ENCODE peak calls at places on chromosome 21, in four cellular contexts. One of them, this sample, is unnamed.

GRCh38 chr21:34836933-34837505 is 168.2 kb downstream of the CLIC6 start:
- DNase-seq in stimulated activated CD4-positive, alpha-beta T cell treated with anti-CD3 and anti-CD28 coated beads, Interleukin-4, amount 100 ng/mL, for 4 hours: no peak
- DNase-seq in stimulated activated effector memory CD8-positive, alpha-beta T cell treated with anti-CD3 and anti-CD28 coated beads, Interleukin-12 subunit alpha, Interleukin-12 subunit beta, amount 100 ng/mL, for 72 hours: no peak
- DNase-seq in naive thymus-derived CD4-positive, alpha-beta T cell: no peak
- DNase-seq in this sample: no peak

GRCh38 chr21:36973986-36974850 is 7.7 kb upstream of the HLCS start:
- DNase-seq in stimulated activated CD4-positive, alpha-beta T cell treated with anti-CD3 and anti-CD28 coated beads, Interleukin-4, amount 100 ng/mL, for 4 hours: no peak
- DNase-seq in naive thymus-derived CD4-positive, alpha-beta T cell: no peak
- DNase-seq in stimulated activated effector memory CD8-positive, alpha-beta T cell treated with anti-CD3 and anti-CD28 coated beads, Interleukin-12 subunit alpha, Interleukin-12 subunit beta, amount 100 ng/mL, for 72 hours: no peak
- DNase-seq in this sample: no peak

GRCh38 chr21:39610705-39611104 is 2.0 kb upstream of the B3GALT5 start:
- DNase-seq in stimulated activated CD4-positive, alpha-beta T cell treated with anti-CD3 and anti-CD28 coated beads, Interleukin-4, amount 100 ng/mL, for 4 hours: no peak
- DNase-seq in naive thymus-derived CD4-positive, alpha-beta T cell: no peak
- DNase-seq in stimulated activated effector memory CD8-positive, alpha-beta T cell treated with anti-CD3 and anti-CD28 coated beads, Interleukin-12 subunit alpha, Interleukin-12 subunit beta, amount 100 ng/mL, for 72 hours: no peak
- DNase-seq in this sample: no peak

GRCh38 chr21:41715649-41716321 is 51.1 kb downstream of the RIPK4 start:
- DNase-seq in naive thymus-derived CD4-positive, alpha-beta T cell: no peak
- DNase-seq in stimulated activated CD4-positive, alpha-beta T cell treated with anti-CD3 and anti-CD28 coated beads, Interleukin-4, amount 100 ng/mL, for 4 hours: no peak
- DNase-seq in stimulated activated effector memory CD8-positive, alpha-beta T cell treated with anti-CD3 and anti-CD28 coated beads, Interleukin-12 subunit alpha, Interleukin-12 subunit beta, amount 100 ng/mL, for 72 hours: no peak
- DNase-seq in this sample: no peak

GRCh38 chr21:39115659-39116235 is 67.5 kb downstream of the PSMG1 start:
- DNase-seq in stimulated activated CD4-positive, alpha-beta T cell treated with anti-CD3 and anti-CD28 coated beads, Interleukin-4, amount 100 ng/mL, for 4 hours: no peak
- DNase-seq in naive thymus-derived CD4-positive, alpha-beta T cell: no peak
- DNase-seq in stimulated activated effector memory CD8-positive, alpha-beta T cell treated with anti-CD3 and anti-CD28 coated beads, Interleukin-12 subunit alpha, Interleukin-12 subunit beta, amount 100 ng/mL, for 72 hours: no peak
- DNase-seq in this sample: no peak

GRCh38 chr21:15455819-15456462 is 273.8 kb upstream of the USP25 start:
- DNase-seq in stimulated activated CD4-positive, alpha-beta T cell treated with anti-CD3 and anti-CD28 coated beads, Interleukin-4, amount 100 ng/mL, for 4 hours: no peak
- DNase-seq in stimulated activated effector memory CD8-positive, alpha-beta T cell treated with anti-CD3 and anti-CD28 coated beads, Interleukin-12 subunit alpha, Interleukin-12 subunit beta, amount 100 ng/mL, for 72 hours: no peak
- DNase-seq in naive thymus-derived CD4-positive, alpha-beta T cell: no peak
- DNase-seq in this sample: no peak

GRCh38 chr21:38591138-38591537 is 92.9 kb upstream of the ERG start:
- DNase-seq in stimulated activated CD4-positive, alpha-beta T cell treated with anti-CD3 and anti-CD28 coated beads, Interleukin-4, amount 100 ng/mL, for 4 hours: no peak
- DNase-seq in stimulated activated effector memory CD8-positive, alpha-beta T cell treated with anti-CD3 and anti-CD28 coated beads, Interleukin-12 subunit alpha, Interleukin-12 subunit beta, amount 100 ng/mL, for 72 hours: no peak
- DNase-seq in naive thymus-derived CD4-positive, alpha-beta T cell: no peak
- DNase-seq in this sample: no peak

GRCh38 chr21:41616063-41616591 is 108.2 kb upstream of the TMPRSS2 start:
- DNase-seq in stimulated activated CD4-positive, alpha-beta T cell treated with anti-CD3 and anti-CD28 coated beads, Interleukin-4, amount 100 ng/mL, for 4 hours: no peak
- DNase-seq in naive thymus-derived CD4-positive, alpha-beta T cell: no peak
- DNase-seq in stimulated activated effector memory CD8-positive, alpha-beta T cell treated with anti-CD3 and anti-CD28 coated beads, Interleukin-12 subunit alpha, Interleukin-12 subunit beta, amount 100 ng/mL, for 72 hours: no peak
- DNase-seq in this sample: no peak

GRCh38 chr21:42737969-42738590 is 84.7 kb downstream of the PDE9A start:
- DNase-seq in naive thymus-derived CD4-positive, alpha-beta T cell: no peak
- DNase-seq in stimulated activated effector memory CD8-positive, alpha-beta T cell treated with anti-CD3 and anti-CD28 coated beads, Interleukin-12 subunit alpha, Interleukin-12 subunit beta, amount 100 ng/mL, for 72 hours: no peak
- DNase-seq in stimulated activated CD4-positive, alpha-beta T cell treated with anti-CD3 and anti-CD28 coated beads, Interleukin-4, amount 100 ng/mL, for 4 hours: no peak
- DNase-seq in this sample: peak; percentile 45

GRCh38 chr21:45029968-45030636 is 44.3 kb upstream of the ADARB1 start:
- DNase-seq in naive thymus-derived CD4-positive, alpha-beta T cell: no peak
- DNase-seq in stimulated activated CD4-positive, alpha-beta T cell treated with anti-CD3 and anti-CD28 coated beads, Interleukin-4, amount 100 ng/mL, for 4 hours: no peak
- DNase-seq in stimulated activated effector memory CD8-positive, alpha-beta T cell treated with anti-CD3 and anti-CD28 coated beads, Interleukin-12 subunit alpha, Interleukin-12 subunit beta, amount 100 ng/mL, for 72 hours: no peak
- DNase-seq in this sample: no peak

GRCh38 chr21:42362198-42362597 is 4.1 kb downstream of the TFF1 start:
- DNase-seq in stimulated activated CD4-positive, alpha-beta T cell treated with anti-CD3 and anti-CD28 coated beads, Interleukin-4, amount 100 ng/mL, for 4 hours: no peak
- DNase-seq in stimulated activated effector memory CD8-positive, alpha-beta T cell treated with anti-CD3 and anti-CD28 coated beads, Interleukin-12 subunit alpha, Interleukin-12 subunit beta, amount 100 ng/mL, for 72 hours: no peak
- DNase-seq in naive thymus-derived CD4-positive, alpha-beta T cell: no peak
- DNase-seq in this sample: no peak

GRCh38 chr21:41758550-41758949 is 8.3 kb downstream of the RIPK4 start:
- DNase-seq in stimulated activated effector memory CD8-positive, alpha-beta T cell treated with anti-CD3 and anti-CD28 coated beads, Interleukin-12 subunit alpha, Interleukin-12 subunit beta, amount 100 ng/mL, for 72 hours: no peak
- DNase-seq in naive thymus-derived CD4-positive, alpha-beta T cell: no peak
- DNase-seq in stimulated activated CD4-positive, alpha-beta T cell treated with anti-CD3 and anti-CD28 coated beads, Interleukin-4, amount 100 ng/mL, for 4 hours: no peak
- DNase-seq in this sample: no peak

GRCh38 chr21:32330784-32331311 is 32.2 kb downstream of the MRAP start:
- DNase-seq in stimulated activated CD4-positive, alpha-beta T cell treated with anti-CD3 and anti-CD28 coated beads, Interleukin-4, amount 100 ng/mL, for 4 hours: no peak
- DNase-seq in stimulated activated effector memory CD8-positive, alpha-beta T cell treated with anti-CD3 and anti-CD28 coated beads, Interleukin-12 subunit alpha, Interleukin-12 subunit beta, amount 100 ng/mL, for 72 hours: no peak
- DNase-seq in naive thymus-derived CD4-positive, alpha-beta T cell: no peak
- DNase-seq in this sample: no peak

GRCh38 chr21:36854391-36854790 is 112.1 kb downstream of the HLCS start:
- DNase-seq in stimulated activated effector memory CD8-positive, alpha-beta T cell treated with anti-CD3 and anti-CD28 coated beads, Interleukin-12 subunit alpha, Interleukin-12 subunit beta, amount 100 ng/mL, for 72 hours: peak; percentile 28
- DNase-seq in naive thymus-derived CD4-positive, alpha-beta T cell: no peak
- DNase-seq in stimulated activated CD4-positive, alpha-beta T cell treated with anti-CD3 and anti-CD28 coated beads, Interleukin-4, amount 100 ng/mL, for 4 hours: no peak
- DNase-seq in this sample: no peak

GRCh38 chr21:38376693-38377092 is 119.9 kb downstream of the KCNJ15 start:
- DNase-seq in stimulated activated effector memory CD8-positive, alpha-beta T cell treated with anti-CD3 and anti-CD28 coated beads, Interleukin-12 subunit alpha, Interleukin-12 subunit beta, amount 100 ng/mL, for 72 hours: no peak
- DNase-seq in naive thymus-derived CD4-positive, alpha-beta T cell: no peak
- DNase-seq in stimulated activated CD4-positive, alpha-beta T cell treated with anti-CD3 and anti-CD28 coated beads, Interleukin-4, amount 100 ng/mL, for 4 hours: no peak
- DNase-seq in this sample: no peak

GRCh38 chr21:14957836-14958235 is 107.0 kb downstream of the NRIP1 start:
- DNase-seq in naive thymus-derived CD4-positive, alpha-beta T cell: no peak
- DNase-seq in stimulated activated effector memory CD8-positive, alpha-beta T cell treated with anti-CD3 and anti-CD28 coated beads, Interleukin-12 subunit alpha, Interleukin-12 subunit beta, amount 100 ng/mL, for 72 hours: no peak
- DNase-seq in stimulated activated CD4-positive, alpha-beta T cell treated with anti-CD3 and anti-CD28 coated beads, Interleukin-4, amount 100 ng/mL, for 4 hours: no peak
- DNase-seq in this sample: no peak

GRCh38 chr21:42655797-42656770 is 2.7 kb downstream of the PDE9A start:
- DNase-seq in naive thymus-derived CD4-positive, alpha-beta T cell: no peak
- DNase-seq in stimulated activated CD4-positive, alpha-beta T cell treated with anti-CD3 and anti-CD28 coated beads, Interleukin-4, amount 100 ng/mL, for 4 hours: no peak
- DNase-seq in stimulated activated effector memory CD8-positive, alpha-beta T cell treated with anti-CD3 and anti-CD28 coated beads, Interleukin-12 subunit alpha, Interleukin-12 subunit beta, amount 100 ng/mL, for 72 hours: no peak
- DNase-seq in this sample: no peak

GRCh38 chr21:43574741-43575465 is 84.4 kb downstream of the HSF2BP start:
- DNase-seq in stimulated activated CD4-positive, alpha-beta T cell treated with anti-CD3 and anti-CD28 coated beads, Interleukin-4, amount 100 ng/mL, for 4 hours: no peak
- DNase-seq in stimulated activated effector memory CD8-positive, alpha-beta T cell treated with anti-CD3 and anti-CD28 coated beads, Interleukin-12 subunit alpha, Interleukin-12 subunit beta, amount 100 ng/mL, for 72 hours: no peak
- DNase-seq in naive thymus-derived CD4-positive, alpha-beta T cell: no peak
- DNase-seq in this sample: no peak

GRCh38 chr21:29299906-29300546 is 1.3 kb downstream of the BACH1 start:
- DNase-seq in stimulated activated effector memory CD8-positive, alpha-beta T cell treated with anti-CD3 and anti-CD28 coated beads, Interleukin-12 subunit alpha, Interleukin-12 subunit beta, amount 100 ng/mL, for 72 hours: peak; percentile 19
- DNase-seq in stimulated activated CD4-positive, alpha-beta T cell treated with anti-CD3 and anti-CD28 coated beads, Interleukin-4, amount 100 ng/mL, for 4 hours: peak; percentile 64
- DNase-seq in naive thymus-derived CD4-positive, alpha-beta T cell: no peak
- DNase-seq in this sample: no peak

GRCh38 chr21:28113718-28114117 is 879.0 kb downstream of the LTN1 start:
- DNase-seq in naive thymus-derived CD4-positive, alpha-beta T cell: no peak
- DNase-seq in stimulated activated effector memory CD8-positive, alpha-beta T cell treated with anti-CD3 and anti-CD28 coated beads, Interleukin-12 subunit alpha, Interleukin-12 subunit beta, amount 100 ng/mL, for 72 hours: no peak
- DNase-seq in stimulated activated CD4-positive, alpha-beta T cell treated with anti-CD3 and anti-CD28 coated beads, Interleukin-4, amount 100 ng/mL, for 4 hours: no peak
- DNase-seq in this sample: no peak

This sample was measured in naive B cell.